ENCODE peak calls at places on chromosome 1, in six cellular contexts. One of them, this sample, is unnamed.

GRCh38 chr1:60869264-60869663 is 213.1 kb upstream of the NFIA start:
- DNase-seq in GM12892: no peak
- DNase-seq in GM12891: no peak
- DNase-seq in K562: no peak
- DNase-seq in H1: no peak
- DNase-seq in GM12878: no peak
- DNase-seq in this sample: no peak

GRCh38 chr1:226149806-226150205 is 36.7 kb downstream of the ACBD3 start:
- DNase-seq in GM12892: no peak
- DNase-seq in GM12891: no peak
- DNase-seq in K562: no peak
- DNase-seq in H1: no peak
- DNase-seq in GM12878: no peak
- DNase-seq in this sample: peak; percentile 55

GRCh38 chr1:1901641-1902294 is 10.9 kb upstream of the GNB1 start:
- DNase-seq in GM12892: no peak
- DNase-seq in GM12891: no peak
- DNase-seq in K562: no peak
- DNase-seq in H1: no peak
- DNase-seq in GM12878: no peak
- DNase-seq in this sample: no peak

GRCh38 chr1:103516693-103517092 is 8.8 kb upstream of the RNPC3 start:
- DNase-seq in GM12892: no peak
- DNase-seq in GM12891: no peak
- DNase-seq in K562: no peak
- DNase-seq in H1: no peak
- DNase-seq in GM12878: no peak
- DNase-seq in this sample: no peak

GRCh38 chr1:231039161-231040018 is 664 bp downstream of the FAM89A start:
- DNase-seq in GM12892: peak; percentile 44
- DNase-seq in GM12891: peak; percentile 30
- DNase-seq in K562: peak; percentile 73
- DNase-seq in H1: peak; percentile 61
- DNase-seq in GM12878: no peak
- DNase-seq in this sample: no peak

GRCh38 chr1:198481661-198482060 is 58.8 kb downstream of the ATP6V1G3 start:
- DNase-seq in GM12892: no peak
- DNase-seq in GM12891: no peak
- DNase-seq in K562: peak; percentile 11
- DNase-seq in H1: no peak
- DNase-seq in GM12878: no peak
- DNase-seq in this sample: no peak

GRCh38 chr1:116321766-116322175 is 51.3 kb upstream of the ATP1A1 start:
- DNase-seq in GM12892: no peak
- DNase-seq in GM12891: no peak
- DNase-seq in K562: peak; percentile 54
- DNase-seq in H1: no peak
- DNase-seq in GM12878: no peak
- DNase-seq in this sample: peak; percentile 43

GRCh38 chr1:218460367-218460766 is 115.2 kb downstream of the TGFB2 start:
- DNase-seq in GM12892: no peak
- DNase-seq in GM12891: no peak
- DNase-seq in K562: no peak
- DNase-seq in H1: peak; percentile 47
- DNase-seq in GM12878: no peak
- DNase-seq in this sample: no peak

GRCh38 chr1:59104191-59104760 is 192.6 kb upstream of the FGGY start:
- DNase-seq in GM12892: no peak
- DNase-seq in GM12891: no peak
- DNase-seq in K562: no peak
- DNase-seq in H1: no peak
- DNase-seq in GM12878: no peak
- DNase-seq in this sample: peak; percentile 22

GRCh38 chr1:65509912-65510680 is 89.6 kb downstream of the LEPR start:
- DNase-seq in GM12892: no peak
- DNase-seq in GM12891: no peak
- DNase-seq in K562: no peak
- DNase-seq in H1: no peak
- DNase-seq in GM12878: no peak
- DNase-seq in this sample: no peak

GRCh38 chr1:167629681-167630567 is at the start of gene RCSD1:
- DNase-seq in GM12892: peak; percentile 67
- DNase-seq in GM12891: peak; percentile 48
- DNase-seq in K562: peak; percentile 87
- DNase-seq in H1: peak; percentile 68
- DNase-seq in GM12878: no peak
- DNase-seq in this sample: no peak

GRCh38 chr1:184212649-184213314 is 161.3 kb downstream of the TSEN15 start:
- DNase-seq in GM12892: no peak
- DNase-seq in GM12891: no peak
- DNase-seq in K562: no peak
- DNase-seq in H1: no peak
- DNase-seq in GM12878: no peak
- DNase-seq in this sample: no peak

GRCh38 chr1:74963120-74963519 is 171.1 kb upstream of the LHX8 start:
- DNase-seq in GM12892: no peak
- DNase-seq in GM12891: no peak
- DNase-seq in K562: no peak
- DNase-seq in H1: no peak
- DNase-seq in GM12878: no peak
- DNase-seq in this sample: no peak

GRCh38 chr1:204464701-204465100 is 29.9 kb downstream of the PIK3C2B start:
- DNase-seq in GM12892: no peak
- DNase-seq in GM12891: no peak
- DNase-seq in K562: no peak
- DNase-seq in H1: no peak
- DNase-seq in GM12878: no peak
- DNase-seq in this sample: no peak

GRCh38 chr1:64748706-64749105 is 3.8 kb downstream of the RAVER2 start:
- DNase-seq in GM12892: no peak
- DNase-seq in GM12891: no peak
- DNase-seq in K562: no peak
- DNase-seq in H1: no peak
- DNase-seq in GM12878: no peak
- DNase-seq in this sample: no peak

GRCh38 chr1:201652180-201652579 is 113.3 kb downstream of the NAV1 start:
- DNase-seq in GM12892: no peak
- DNase-seq in GM12891: no peak
- DNase-seq in K562: no peak
- DNase-seq in H1: no peak
- DNase-seq in GM12878: no peak
- DNase-seq in this sample: no peak

GRCh38 chr1:31218705-31219104 is 21.0 kb downstream of the NKAIN1 start:
- DNase-seq in GM12892: no peak
- DNase-seq in GM12891: no peak
- DNase-seq in K562: no peak
- DNase-seq in H1: no peak
- DNase-seq in GM12878: no peak
- DNase-seq in this sample: no peak

GRCh38 chr1:11934295-11935039 is at the start of gene PLOD1:
- DNase-seq in GM12892: peak; percentile 96
- DNase-seq in GM12891: peak; percentile 93
- DNase-seq in K562: peak; percentile 96
- DNase-seq in H1: peak; percentile 85
- DNase-seq in GM12878: peak; percentile 65
- DNase-seq in this sample: peak; percentile 79

GRCh38 chr1:218930000-218930399 is 243.7 kb upstream of the LYPLAL1 start:
- DNase-seq in GM12892: no peak
- DNase-seq in GM12891: no peak
- DNase-seq in K562: no peak
- DNase-seq in H1: no peak
- DNase-seq in GM12878: no peak
- DNase-seq in this sample: no peak

DNA sequence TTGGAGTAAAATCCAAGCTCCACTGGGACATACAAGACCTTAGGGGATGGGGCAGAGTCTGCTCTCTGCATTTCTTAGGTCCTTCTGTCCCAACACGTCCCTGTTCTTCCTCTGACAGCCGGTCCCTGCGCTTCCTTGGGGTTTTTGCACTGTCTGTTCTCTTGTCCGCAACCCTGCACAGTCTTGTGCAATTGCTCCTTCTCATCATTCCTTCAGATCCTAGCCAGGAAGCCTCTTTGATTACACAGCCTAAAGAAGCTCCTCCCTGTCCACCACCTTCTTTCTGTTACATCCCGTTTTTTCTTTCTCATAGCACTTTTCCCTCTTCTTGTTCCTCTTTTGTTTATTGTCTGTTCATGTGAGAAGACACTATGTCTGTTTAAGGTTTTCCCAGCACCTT is 19.9 kb downstream of the ACOT11 start:
- DNase-seq in GM12892: no peak
- DNase-seq in GM12891: no peak
- DNase-seq in K562: no peak
- DNase-seq in H1: no peak
- DNase-seq in GM12878: no peak
- DNase-seq in this sample: no peak
- TF ChIP-seq TAF1 in GM12892: no peak
- TF ChIP-seq TAF1 in GM12891: no peak
- TF ChIP-seq TAF1 in K562: no peak
- TF ChIP-seq TAF1 in H1: no peak
- TF ChIP-seq TAF1 in GM12878: no peak
- TF ChIP-seq TAF1 in this sample: no peak

GRCh38 chr1:206590025-206590834 is 22.0 kb downstream of the EIF2D start:
- DNase-seq in GM12892: no peak
- DNase-seq in GM12891: no peak
- DNase-seq in K562: peak; percentile 62
- DNase-seq in H1: no peak
- DNase-seq in GM12878: no peak
- DNase-seq in this sample: no peak

GRCh38 chr1:206587904-206588303 is 24.4 kb downstream of the EIF2D start:
- DNase-seq in GM12892: no peak
- DNase-seq in GM12891: no peak
- DNase-seq in K562: no peak
- DNase-seq in H1: no peak
- DNase-seq in GM12878: no peak
- DNase-seq in this sample: no peak

GRCh38 chr1:206588492-206588891 is 23.8 kb downstream of the EIF2D start:
- DNase-seq in GM12892: no peak
- DNase-seq in GM12891: no peak
- DNase-seq in K562: no peak
- DNase-seq in H1: no peak
- DNase-seq in GM12878: no peak
- DNase-seq in this sample: no peak

GRCh38 chr1:206591236-206591635 is 21.0 kb downstream of the EIF2D start:
- DNase-seq in GM12892: no peak
- DNase-seq in GM12891: no peak
- DNase-seq in K562: no peak
- DNase-seq in H1: no peak
- DNase-seq in GM12878: no peak
- DNase-seq in this sample: no peak

GRCh38 chr1:206589206-206589605 is 23.1 kb downstream of the EIF2D start:
- DNase-seq in GM12892: no peak
- DNase-seq in GM12891: no peak
- DNase-seq in K562: no peak
- DNase-seq in H1: no peak
- DNase-seq in GM12878: no peak
- DNase-seq in this sample: no peak
- TF ChIP-seq TAF1 in GM12892: no peak
- TF ChIP-seq TAF1 in GM12891: no peak
- TF ChIP-seq TAF1 in K562: no peak
- TF ChIP-seq TAF1 in H1: no peak
- TF ChIP-seq TAF1 in GM12878: no peak
- TF ChIP-seq TAF1 in this sample: no peak

GRCh38 chr1:55610203-55610602 is 395.0 kb upstream of the USP24 start:
- DNase-seq in GM12892: no peak
- DNase-seq in GM12891: no peak
- DNase-seq in K562: no peak
- DNase-seq in H1: no peak
- DNase-seq in GM12878: no peak
- DNase-seq in this sample: no peak
- TF ChIP-seq TAF1 in GM12892: no peak
- TF ChIP-seq TAF1 in GM12891: no peak
- TF ChIP-seq TAF1 in K562: no peak
- TF ChIP-seq TAF1 in H1: no peak
- TF ChIP-seq TAF1 in GM12878: no peak
- TF ChIP-seq TAF1 in this sample: no peak

GRCh38 chr1:30106125-30106524 is 617.3 kb downstream of the MATN1 start:
- DNase-seq in GM12892: no peak
- DNase-seq in GM12891: no peak
- DNase-seq in K562: peak; percentile 65
- DNase-seq in H1: peak; percentile 87
- DNase-seq in GM12878: no peak
- DNase-seq in this sample: peak; percentile 25

GRCh38 chr1:30103708-30104107 is 619.7 kb downstream of the MATN1 start:
- DNase-seq in GM12892: no peak
- DNase-seq in GM12891: no peak
- DNase-seq in K562: no peak
- DNase-seq in H1: no peak
- DNase-seq in GM12878: no peak
- DNase-seq in this sample: no peak

GRCh38 chr1:30102605-30103004 is 620.8 kb downstream of the MATN1 start:
- DNase-seq in GM12892: no peak
- DNase-seq in GM12891: no peak
- DNase-seq in K562: no peak
- DNase-seq in H1: no peak
- DNase-seq in GM12878: no peak
- DNase-seq in this sample: no peak

GRCh38 chr1:30101477-30102227 is 621.7 kb downstream of the MATN1 start:
- DNase-seq in GM12892: no peak
- DNase-seq in GM12891: no peak
- DNase-seq in K562: peak; percentile 33
- DNase-seq in H1: peak; percentile 81
- DNase-seq in GM12878: no peak
- DNase-seq in this sample: no peak

GRCh38 chr1:30104551-30104950 is 618.8 kb downstream of the MATN1 start:
- DNase-seq in GM12892: no peak
- DNase-seq in GM12891: no peak
- DNase-seq in K562: no peak
- DNase-seq in H1: no peak
- DNase-seq in GM12878: no peak
- DNase-seq in this sample: no peak
- TF ChIP-seq TAF1 in GM12892: no peak
- TF ChIP-seq TAF1 in GM12891: no peak
- TF ChIP-seq TAF1 in K562: no peak
- TF ChIP-seq TAF1 in H1: no peak
- TF ChIP-seq TAF1 in GM12878: no peak
- TF ChIP-seq TAF1 in this sample: no peak